ENCODE peak calls at places on chromosome 13, in four cellular contexts. N, D, F and E are unnamed samples.

GRCh38 chr13:26327905-26328304 is 74.0 kb downstream of the CDK8 start:
- DNase-seq in N (no peak), D (no peak), F (no peak), E (no peak)

GRCh38 chr13:113582841-113583631 is 1.5 kb upstream of the TFDP1 start:
- DNase-seq in N (no peak), D (no peak), F (peak; percentile 3), E (peak; percentile 62)

GRCh38 chr13:21668665-21669599 is 1.9 kb upstream of the FGF9 start:
- DNase-seq in N (no peak), D (no peak), F (no peak), E (no peak)

GRCh38 chr13:109397285-109397684 is 389.1 kb downstream of the IRS2 start:
- DNase-seq in N (no peak), D (no peak), F (no peak), E (no peak)

GRCh38 chr13:110680852-110681251 is 25.1 kb downstream of the CARS2 start:
- DNase-seq in N (no peak), D (no peak), F (no peak), E (no peak)

GRCh38 chr13:111228262-111229144 is 91.9 kb upstream of the TEX29 start:
- DNase-seq in N (no peak), D (peak; percentile 67), F (no peak), E (no peak)

GRCh38 chr13:27954406-27954851 is 14.7 kb downstream of the CDX2 start:
- DNase-seq in N (no peak), D (no peak), F (peak; percentile 31), E (peak; percentile 66)

GRCh38 chr13:73722120-73722519 is 412.1 kb downstream of the KLF12 start:
- DNase-seq in N (peak; percentile 21), D (no peak), F (no peak), E (no peak)

GRCh38 chr13:84431646-84432045 is 549.4 kb upstream of the SLITRK1 start:
- DNase-seq in N (no peak), D (no peak), F (no peak), E (no peak)

GRCh38 chr13:94617389-94618000 is 15.8 kb downstream of the GPR180 start:
- DNase-seq in N (no peak), D (no peak), F (no peak), E (no peak)

GRCh38 chr13:41765020-41765419 is 195.9 kb downstream of the VWA8 start:
- DNase-seq in N (no peak), D (no peak), F (no peak), E (no peak)

GRCh38 chr13:23087884-23088283 is 92.9 kb upstream of the SGCG start:
- DNase-seq in N (no peak), D (no peak), F (no peak), E (no peak)

GRCh38 chr13:113058129-113058987 is 47.2 kb upstream of the F7 start:
- DNase-seq in N (no peak), D (no peak), F (no peak), E (no peak)

GRCh38 chr13:83498045-83498444 is 384.2 kb downstream of the SLITRK1 start:
- DNase-seq in N (no peak), D (no peak), F (no peak), E (no peak)

GRCh38 chr13:67328895-67329294 is 98.8 kb upstream of the PCDH9 start:
- DNase-seq in N (no peak), D (no peak), F (no peak), E (no peak)

GRCh38 chr13:110126391-110126961 is 180.5 kb downstream of the COL4A1 start:
- DNase-seq in N (peak; percentile 89), D (no peak), F (peak; percentile 37), E (no peak)

GRCh38 chr13:113732176-113732960 is 26.7 kb upstream of the TMEM255B start:
- DNase-seq in N (no peak), D (no peak), F (no peak), E (no peak)

GRCh38 chr13:105059786-105060185 is 1475.7 kb downstream of the EFNB2 start:
- DNase-seq in N (no peak), D (no peak), F (no peak), E (no peak)

GRCh38 chr13:43676320-43676719 is 110.5 kb downstream of the ENOX1 start:
- DNase-seq in N (no peak), D (no peak), F (no peak), E (no peak)

GRCh38 chr13:81171065-81171647 is 830.2 kb upstream of the SPRY2 start:
- DNase-seq in N (no peak), D (no peak), F (no peak), E (no peak)

GRCh38 chr13:20716951-20717350 is 13.5 kb downstream of the IL17D start:
- DNase-seq in N (no peak), D (no peak), F (no peak), E (no peak)

GRCh38 chr13:30158774-30159445 is 148.4 kb downstream of the KATNAL1 start:
- DNase-seq in N (peak; percentile 76), D (no peak), F (peak; percentile 38), E (no peak)

GRCh38 chr13:99087954-99088491 is 110.2 kb upstream of the DOCK9 start:
- DNase-seq in N (no peak), D (no peak), F (no peak), E (no peak)

GRCh38 chr13:99086149-99086868 is 108.4 kb upstream of the DOCK9 start:
- DNase-seq in N (no peak), D (no peak), F (peak; percentile 41), E (no peak)

GRCh38 chr13:99086869-99087129 is 108.9 kb upstream of the DOCK9 start:
- DNase-seq in N (no peak), D (no peak), F (no peak), E (no peak)

GRCh38 chr13:99085846-99086148 is 107.9 kb upstream of the DOCK9 start:
- DNase-seq in N (no peak), D (no peak), F (no peak), E (no peak)

GRCh38 chr13:99087130-99087953 is 109.5 kb upstream of the DOCK9 start:
- DNase-seq in N (peak; percentile 27), D (peak; percentile 49), F (peak; percentile 86), E (peak; percentile 93)
- TF ChIP-seq CTCF in N (peak; percentile 37), D (peak; percentile 40), F (peak; percentile 45), E (peak; percentile 66)

GRCh38 chr13:75222031-75222430 is 259.9 kb downstream of the TBC1D4 start:
- DNase-seq in N (peak; percentile 63), D (no peak), F (no peak), E (no peak)

GRCh38 chr13:75220238-75220542 is 261.8 kb downstream of the TBC1D4 start:
- DNase-seq in N (no peak), D (no peak), F (no peak), E (no peak)

GRCh38 chr13:75219479-75220237 is 262.3 kb downstream of the TBC1D4 start:
- DNase-seq in N (peak; percentile 16), D (peak; percentile 21), F (peak; percentile 65), E (peak; percentile 91)

GRCh38 chr13:75214846-75215245 is 267.1 kb downstream of the TBC1D4 start:
- DNase-seq in N (no peak), D (no peak), F (no peak), E (no peak)

DNA sequence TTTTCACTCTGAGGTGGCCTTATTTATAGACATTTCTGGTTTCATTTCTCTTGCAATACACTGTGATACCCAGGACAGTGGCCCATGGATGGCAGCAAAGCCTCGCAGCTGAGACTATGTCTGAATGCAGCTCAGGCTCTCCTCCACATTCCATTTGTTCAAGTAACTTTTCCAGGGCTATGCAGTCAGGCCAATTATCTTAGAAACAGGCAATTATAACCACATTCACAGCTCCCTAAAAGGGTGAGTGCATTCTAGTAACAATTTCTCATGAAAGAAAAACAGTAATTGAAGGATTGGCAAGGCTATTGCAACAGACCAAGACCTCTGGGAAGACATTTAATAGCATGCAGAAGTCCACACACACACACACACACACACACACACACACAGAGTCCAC is 264.0 kb downstream of the TBC1D4 start:
- DNase-seq in N (peak; percentile 69), D (no peak), F (no peak), E (no peak)
- TF ChIP-seq CTCF in N (peak; percentile 16), D (no peak), F (no peak), E (no peak)

GRCh38 chr13:101942535-101943157 is 459.2 kb downstream of the FGF14 start:
- DNase-seq in N (no peak), D (no peak), F (no peak), E (no peak)
- TF ChIP-seq CTCF in N (no peak), D (no peak), F (no peak), E (no peak)

DNA sequence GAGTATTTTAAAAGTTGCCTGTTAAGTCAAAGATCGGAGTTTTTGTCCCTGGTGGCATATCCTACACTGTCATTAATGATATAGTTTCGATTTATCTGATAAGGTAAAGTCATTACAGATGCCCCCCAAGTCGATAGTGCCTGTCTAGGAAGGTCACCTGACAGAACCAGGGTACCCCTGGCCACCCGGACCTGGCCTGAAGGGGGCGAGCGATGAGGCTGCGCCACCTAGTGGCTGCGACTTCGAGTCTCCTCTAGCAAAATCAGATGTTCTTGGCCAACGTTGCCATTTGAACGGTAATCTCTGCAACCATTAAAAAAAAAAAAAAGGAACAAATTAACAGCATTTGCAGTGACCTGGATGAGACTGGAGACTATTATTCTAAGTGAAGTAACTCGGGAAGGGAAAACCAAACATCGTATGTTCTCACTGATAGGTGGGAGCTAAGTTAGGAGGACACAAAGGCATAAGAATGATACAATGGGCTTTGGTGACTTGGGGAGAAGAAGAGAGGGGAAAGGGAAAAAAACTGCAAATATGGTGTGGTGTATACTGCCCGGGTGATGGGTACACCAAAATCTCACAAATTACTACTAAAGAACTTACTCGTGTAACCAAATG is 565.1 kb downstream of the LIG4 start:
- DNase-seq in N (no peak), D (no peak), F (no peak), E (peak; percentile 64)
- TF ChIP-seq CTCF in N (peak; percentile 94), D (peak; percentile 79), F (no peak), E (peak; percentile 90)

GRCh38 chr13:51768378-51768921 is 35.5 kb downstream of the DHRS12 start:
- DNase-seq in N (no peak), D (no peak), F (no peak), E (no peak)
- TF ChIP-seq CTCF in N (no peak), D (no peak), F (no peak), E (peak; percentile 44)